ENCODE peak calls at places on chromosome 17, in ten cellular contexts. Z is A549, I is HL-60, L is coronary artery, R is tibial artery, F is spleen, B is right atrium auricular region, M is suprapubic skin, N is SK-N-SH, H is upper lobe of right lung. Y is an unnamed sample.

GRCh38 chr17:51819341-51819740 is 339.2 kb downstream of the CA10 start:
- DNase-seq in I (no peak), Z (no peak), B (no peak), N (no peak), L (no peak), F (no peak), M (no peak), R (no peak), H (no peak), Y (no peak)

GRCh38 chr17:75078097-75079022 is 9.4 kb upstream of the SLC16A5 start:
- DNase-seq in N (no peak), F (no peak), B (no peak), M (no peak), H (peak), Z (peak), L (no peak), I (no peak), R (no peak), Y (no peak)

GRCh38 chr17:81865733-81866439 is 5.3 kb downstream of the ARHGDIA start:
- DNase-seq in N (peak), Z (no peak), I (no peak), B (no peak), L (no peak), H (no peak), R (no peak), F (no peak), M (no peak), Y (no peak)

GRCh38 chr17:42920922-42921321 is 20.3 kb downstream of the G6PC1 start:
- DNase-seq in M (no peak), I (no peak), B (no peak), R (no peak), Z (no peak), L (no peak), H (no peak), F (no peak), N (no peak), Y (no peak)

GRCh38 chr17:13589658-13590057 is 12.1 kb downstream of the HS3ST3A1 start:
- DNase-seq in Z (no peak), L (no peak), B (no peak), I (no peak), R (no peak), H (no peak), M (no peak), N (no peak), F (no peak), Y (no peak)

GRCh38 chr17:77394540-77395295 is 253.9 kb downstream of the SEC14L1 start:
- DNase-seq in H (no peak), B (no peak), Z (no peak), I (no peak), N (no peak), M (no peak), L (no peak), R (no peak), F (no peak), Y (no peak)

GRCh38 chr17:38434178-38434665 is 6.0 kb downstream of the ARHGAP23 start:
- DNase-seq in M (no peak), B (no peak), Z (no peak), R (no peak), N (no peak), L (no peak), F (no peak), H (no peak), I (no peak), Y (no peak)

GRCh38 chr17:81682565-81683207 is 911 bp downstream of the ARL16 start:
- DNase-seq in L (no peak), H (no peak), Z (no peak), R (no peak), I (no peak), B (no peak), F (no peak), N (peak), M (peak), Y (no peak)

GRCh38 chr17:82527893-82528292 is 8.4 kb downstream of the FOXK2 start:
- DNase-seq in Z (no peak), B (no peak), H (no peak), F (no peak), L (no peak), I (no peak), N (no peak), R (no peak), M (no peak), Y (no peak)

GRCh38 chr17:19573075-19573474 is 39.4 kb downstream of the SLC47A1 start:
- DNase-seq in Z (no peak), L (no peak), M (no peak), R (no peak), H (no peak), B (no peak), I (peak), N (no peak), F (no peak), Y (no peak)

GRCh38 chr17:42409467-42410351 is 13.3 kb downstream of the CAVIN1 start:
- DNase-seq in N (no peak), H (peak), R (peak), M (peak), Z (peak), B (peak), F (no peak), I (no peak), L (peak), Y (no peak)

GRCh38 chr17:77692571-77693161 is 265.8 kb upstream of the TNRC6C start:
- DNase-seq in M (no peak), B (peak), R (no peak), L (peak), F (no peak), Z (no peak), I (no peak), N (no peak), H (peak), Y (no peak)

GRCh38 chr17:4220655-4221054 is 43.1 kb downstream of the ANKFY1 start:
- DNase-seq in Z (no peak), H (no peak), F (no peak), M (no peak), L (no peak), I (no peak), N (no peak), R (peak), B (no peak), Y (no peak)

GRCh38 chr17:64769712-64770111 is 107.6 kb upstream of the SMURF2 start:
- DNase-seq in F (no peak), B (no peak), H (no peak), L (no peak), Z (no peak), N (no peak), M (no peak), R (no peak), I (no peak), Y (no peak)

GRCh38 chr17:29342148-29342765 is 47.9 kb upstream of the TAOK1 start:
- DNase-seq in F (no peak), Z (no peak), R (no peak), N (no peak), B (no peak), M (no peak), I (peak), H (no peak), L (no peak), Y (no peak)

GRCh38 chr17:45172541-45173286 is 11.0 kb downstream of the HEXIM2 start:
- DNase-seq in I (peak), R (peak), B (no peak), L (peak), F (peak), H (peak), N (peak), M (peak), Z (peak), Y (peak)

GRCh38 chr17:32627233-32628008 is 140.6 kb downstream of the CDK5R1 start:
- DNase-seq in N (peak), B (no peak), L (no peak), M (no peak), I (no peak), Z (no peak), H (no peak), R (no peak), F (no peak), Y (peak)

GRCh38 chr17:10616502-10617119 is 40.5 kb downstream of the MYH3 start:
- DNase-seq in H (peak), N (peak), R (peak), M (peak), Z (peak), F (peak), B (peak), I (peak), L (no peak), Y (peak)

GRCh38 chr17:39002991-39003715 is 36.0 kb upstream of the FBXO47 start:
- DNase-seq in M (peak), R (peak), F (no peak), Z (no peak), H (peak), I (no peak), N (no peak), B (peak), L (peak), Y (no peak)

GRCh38 chr17:76262732-76263344 is 2.3 kb upstream of the UBALD2 start:
- DNase-seq in I (peak), B (no peak), F (no peak), R (no peak), N (no peak), Z (no peak), L (no peak), M (peak), H (no peak), Y (no peak)

GRCh38 chr17:19753049-19753444 is 4.9 kb upstream of the ALDH3A1 start:
- DNase-seq in L (peak), H (peak), Z (peak), N (peak), F (peak), M (no peak), R (peak), B (no peak), I (peak), Y (peak)

GRCh38 chr17:43200127-43200526 is 11.5 kb upstream of the TMEM106A start:
- DNase-seq in B (no peak), L (no peak), H (no peak), N (no peak), Z (no peak), F (no peak), I (no peak), R (no peak), M (no peak), Y (peak)

GRCh38 chr17:16150251-16150859 is 65.0 kb downstream of the NCOR1 start:
- DNase-seq in H (no peak), B (no peak), Z (peak), M (no peak), N (no peak), R (no peak), I (no peak), L (no peak), F (no peak), Y (no peak)

GRCh38 chr17:4043862-4044261 is 79.6 kb upstream of the ATP2A3 start:
- DNase-seq in R (no peak), H (no peak), L (no peak), N (no peak), M (no peak), Z (no peak), F (peak), I (no peak), B (no peak), Y (no peak)

GRCh38 chr17:62892870-62893338 is 73.1 kb upstream of the TANC2 start:
- DNase-seq in B (peak), R (peak), I (peak), F (peak), N (no peak), H (peak), Z (peak), M (no peak), L (no peak), Y (no peak)

GRCh38 chr17:57523926-57524634 is 221.0 kb downstream of the CCDC182 start:
- DNase-seq in B (no peak), Z (peak), N (no peak), R (no peak), M (no peak), I (no peak), H (peak), L (no peak), F (no peak), Y (peak)
- H3K27ac ChIP-seq in B (no peak), Z (peak), N (peak), R (no peak), M (no peak), I (no peak), H (peak), L (no peak), F (no peak), Y (peak)

DNA sequence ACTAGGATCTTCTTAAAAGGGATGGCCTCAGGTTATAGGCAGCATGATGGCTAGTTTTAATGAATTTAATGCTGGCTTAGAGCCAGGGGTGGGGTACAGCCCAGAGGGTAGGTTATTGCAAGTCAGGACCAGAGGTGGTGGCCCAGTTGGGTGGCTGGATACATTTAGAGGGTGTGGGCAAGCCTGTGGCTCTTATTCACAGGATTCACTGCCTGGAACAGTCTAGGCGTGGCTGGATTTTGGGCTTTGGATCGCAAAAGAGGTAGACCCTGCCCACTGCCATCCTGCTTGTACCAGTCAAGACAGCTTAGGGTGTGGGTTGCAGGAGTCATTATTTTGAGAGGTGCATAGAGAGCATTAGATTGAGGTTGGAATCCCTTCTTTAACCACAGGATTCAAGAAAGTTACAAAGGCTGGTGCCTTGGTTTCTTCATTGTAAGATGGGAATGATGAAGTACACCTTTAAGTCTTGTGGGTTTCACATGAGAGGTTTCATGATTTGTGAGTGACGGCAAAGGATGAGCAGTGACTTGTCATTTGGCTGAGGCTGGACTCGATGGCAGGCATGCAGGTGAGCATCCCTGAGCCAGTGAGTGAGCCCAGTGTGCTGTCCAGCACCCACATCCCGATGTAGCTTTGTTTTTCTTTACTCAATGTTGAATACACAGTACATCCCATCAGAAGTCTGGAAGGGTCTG is 85.2 kb downstream of the KSR1 start:
- DNase-seq in B (no peak), F (peak), Z (no peak), N (no peak), H (peak), L (no peak), I (no peak), M (no peak), R (no peak), Y (no peak)
- H3K27ac ChIP-seq in B (peak), F (peak), Z (peak), N (no peak), H (peak), L (peak), I (no peak), M (peak), R (peak), Y (peak)

GRCh38 chr17:40607641-40608040 is 40.0 kb downstream of the SMARCE1 start:
- DNase-seq in N (no peak), L (no peak), F (no peak), I (no peak), M (no peak), R (no peak), B (no peak), H (no peak), Z (no peak), Y (no peak)
- H3K27ac ChIP-seq in N (no peak), L (no peak), F (peak), I (no peak), M (no peak), R (no peak), B (no peak), H (no peak), Z (no peak), Y (no peak)

DNA sequence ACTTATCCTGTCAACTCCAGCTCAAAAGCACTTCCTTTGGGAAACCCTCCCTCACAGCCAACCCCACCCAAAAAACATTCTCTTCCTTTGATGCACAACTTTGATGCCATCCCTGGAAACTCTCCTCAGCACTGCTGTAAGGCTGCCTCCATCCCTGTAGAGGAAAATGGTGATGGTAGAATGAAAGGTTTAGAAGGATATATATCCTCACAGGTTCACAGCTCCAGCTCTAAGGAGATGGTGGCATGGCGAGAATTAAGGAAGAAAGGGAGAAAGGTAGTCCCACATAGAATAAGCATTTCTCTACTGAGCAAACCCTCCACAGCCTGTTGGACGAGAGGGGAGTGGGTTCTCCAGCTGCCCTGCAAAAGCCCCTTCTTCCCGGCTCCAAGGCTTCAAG is 2.2 kb upstream of the DLX4 start:
- DNase-seq in R (no peak), B (no peak), H (no peak), I (no peak), F (no peak), M (no peak), L (no peak), N (no peak), Z (no peak), Y (no peak)
- H3K27ac ChIP-seq in R (no peak), B (no peak), H (no peak), I (no peak), F (no peak), M (no peak), L (no peak), N (no peak), Z (no peak), Y (no peak)

DNA sequence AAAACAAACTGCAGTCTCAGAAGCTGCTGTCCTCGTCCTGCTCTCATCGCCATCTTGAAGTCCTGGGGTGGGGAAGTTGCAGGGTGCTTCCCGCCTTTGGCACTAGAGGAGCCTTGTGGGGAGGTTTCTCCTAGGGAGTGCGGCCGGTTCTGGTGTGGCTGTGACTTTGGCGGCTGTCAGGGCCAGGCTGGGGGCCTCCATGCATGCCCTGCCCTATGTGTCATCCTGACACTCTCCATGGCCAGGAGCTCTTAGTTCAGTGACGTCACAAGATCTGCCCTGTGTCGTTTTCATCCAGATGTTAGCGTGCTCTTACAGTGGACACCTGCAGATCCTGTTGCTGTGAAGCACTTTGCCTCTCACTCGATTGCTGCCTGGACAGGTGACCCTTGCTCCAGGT is 49.6 kb downstream of the PLD6 start:
- DNase-seq in N (no peak), L (no peak), B (no peak), I (no peak), R (no peak), M (no peak), H (no peak), F (no peak), Z (no peak), Y (no peak)
- H3K27ac ChIP-seq in N (no peak), L (no peak), B (no peak), I (no peak), R (no peak), M (peak), H (no peak), F (no peak), Z (no peak), Y (no peak)

DNA sequence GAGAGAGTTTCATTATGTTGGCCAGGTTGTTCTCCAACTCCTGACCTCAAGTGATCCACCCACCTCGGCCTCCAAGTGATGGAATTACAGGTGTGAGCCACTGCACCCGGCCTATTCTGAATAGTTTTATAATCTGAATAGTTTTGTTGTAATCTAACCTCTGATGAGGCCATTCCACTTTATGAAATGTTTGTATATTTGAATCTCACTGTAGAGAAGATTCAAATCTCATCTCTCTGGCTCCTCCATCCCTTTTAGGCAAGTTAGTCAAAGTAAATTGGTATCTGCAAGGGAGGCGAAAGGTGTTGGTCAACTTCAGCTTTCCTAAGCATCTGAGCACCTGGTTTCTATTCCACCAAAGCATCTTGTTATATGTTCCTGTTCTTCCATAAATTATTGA is 131.2 kb downstream of the BRIP1 start:
- DNase-seq in Z (no peak), H (no peak), B (no peak), L (no peak), N (no peak), I (no peak), F (no peak), M (no peak), R (no peak), Y (no peak)
- H3K27ac ChIP-seq in Z (no peak), H (no peak), B (no peak), L (no peak), N (no peak), I (no peak), F (no peak), M (no peak), R (no peak), Y (no peak)

Y was measured in caudate nucleus.